ENCODE peak calls at places on chromosome 3, in six cellular contexts. One of them, this sample, is unnamed.

GRCh38 chr3:129723558-129724324 is 117.3 kb upstream of the PLXND1 start:
- DNase-seq in SHP77: no peak
- DNase-seq in ACHN: no peak
- DNase-seq in stromal cell of bone marrow: peak; percentile 88
- DNase-seq in NCI-H1092 treated with DMSO at 0.1 percent for 48 hours: no peak
- DNase-seq in endothelial cell: no peak
- DNase-seq in this sample: no peak

GRCh38 chr3:17753271-17753992 is 11.0 kb upstream of the TBC1D5 start:
- DNase-seq in endothelial cell: no peak
- DNase-seq in ACHN: no peak
- DNase-seq in stromal cell of bone marrow: peak; percentile 20
- DNase-seq in NCI-H1092 treated with DMSO at 0.1 percent for 48 hours: no peak
- DNase-seq in SHP77: no peak
- DNase-seq in this sample: peak; percentile 67

GRCh38 chr3:122774564-122774963 is 19.1 kb downstream of the HSPBAP1 start:
- DNase-seq in ACHN: peak; percentile 27
- DNase-seq in endothelial cell: no peak
- DNase-seq in SHP77: no peak
- DNase-seq in stromal cell of bone marrow: peak; percentile 14
- DNase-seq in NCI-H1092 treated with DMSO at 0.1 percent for 48 hours: no peak
- DNase-seq in this sample: no peak

GRCh38 chr3:186514296-186515002 is 29.7 kb downstream of the CRYGS start:
- DNase-seq in ACHN: peak; percentile 16
- DNase-seq in stromal cell of bone marrow: no peak
- DNase-seq in endothelial cell: peak; percentile 18
- DNase-seq in NCI-H1092 treated with DMSO at 0.1 percent for 48 hours: no peak
- DNase-seq in SHP77: no peak
- DNase-seq in this sample: no peak

GRCh38 chr3:170727754-170728153 is 141.9 kb upstream of the SLC7A14 start:
- DNase-seq in SHP77: no peak
- DNase-seq in stromal cell of bone marrow: no peak
- DNase-seq in NCI-H1092 treated with DMSO at 0.1 percent for 48 hours: no peak
- DNase-seq in endothelial cell: no peak
- DNase-seq in ACHN: no peak
- DNase-seq in this sample: no peak

GRCh38 chr3:45582407-45582806 is 12.1 kb upstream of the LIMD1 start:
- DNase-seq in ACHN: no peak
- DNase-seq in NCI-H1092 treated with DMSO at 0.1 percent for 48 hours: no peak
- DNase-seq in endothelial cell: no peak
- DNase-seq in SHP77: no peak
- DNase-seq in stromal cell of bone marrow: peak; percentile 44
- DNase-seq in this sample: no peak

GRCh38 chr3:96266395-96267187 is 547.8 kb upstream of the EPHA6 start:
- DNase-seq in SHP77: no peak
- DNase-seq in NCI-H1092 treated with DMSO at 0.1 percent for 48 hours: no peak
- DNase-seq in stromal cell of bone marrow: no peak
- DNase-seq in ACHN: peak; percentile 46
- DNase-seq in endothelial cell: no peak
- DNase-seq in this sample: no peak

GRCh38 chr3:152261329-152261728 is 7.4 kb upstream of the MBNL1 start:
- DNase-seq in endothelial cell: no peak
- DNase-seq in NCI-H1092 treated with DMSO at 0.1 percent for 48 hours: no peak
- DNase-seq in SHP77: no peak
- DNase-seq in ACHN: no peak
- DNase-seq in stromal cell of bone marrow: no peak
- DNase-seq in this sample: no peak

GRCh38 chr3:52834871-52835501 is at the start of gene MUSTN1:
- DNase-seq in endothelial cell: no peak
- DNase-seq in ACHN: no peak
- DNase-seq in stromal cell of bone marrow: no peak
- DNase-seq in SHP77: no peak
- DNase-seq in NCI-H1092 treated with DMSO at 0.1 percent for 48 hours: no peak
- DNase-seq in this sample: no peak

GRCh38 chr3:194756460-194757355 is 71.0 kb downstream of the FAM43A start:
- DNase-seq in endothelial cell: no peak
- DNase-seq in NCI-H1092 treated with DMSO at 0.1 percent for 48 hours: no peak
- DNase-seq in stromal cell of bone marrow: no peak
- DNase-seq in SHP77: peak; percentile 9
- DNase-seq in ACHN: no peak
- DNase-seq in this sample: no peak

GRCh38 chr3:14524920-14525660 is 15.1 kb downstream of the GRIP2 start:
- DNase-seq in NCI-H1092 treated with DMSO at 0.1 percent for 48 hours: no peak
- DNase-seq in stromal cell of bone marrow: no peak
- DNase-seq in ACHN: no peak
- DNase-seq in SHP77: no peak
- DNase-seq in endothelial cell: no peak
- DNase-seq in this sample: no peak

GRCh38 chr3:86840814-86841213 is 150.1 kb downstream of the VGLL3 start:
- DNase-seq in SHP77: no peak
- DNase-seq in endothelial cell: no peak
- DNase-seq in stromal cell of bone marrow: no peak
- DNase-seq in ACHN: no peak
- DNase-seq in NCI-H1092 treated with DMSO at 0.1 percent for 48 hours: no peak
- DNase-seq in this sample: no peak

GRCh38 chr3:16369885-16370284 is 104.9 kb downstream of the OXNAD1 start:
- DNase-seq in stromal cell of bone marrow: no peak
- DNase-seq in NCI-H1092 treated with DMSO at 0.1 percent for 48 hours: no peak
- DNase-seq in endothelial cell: no peak
- DNase-seq in SHP77: no peak
- DNase-seq in ACHN: no peak
- DNase-seq in this sample: no peak

GRCh38 chr3:196144383-196145105 is 62.7 kb upstream of the TFRC start:
- DNase-seq in endothelial cell: no peak
- DNase-seq in NCI-H1092 treated with DMSO at 0.1 percent for 48 hours: no peak
- DNase-seq in ACHN: no peak
- DNase-seq in stromal cell of bone marrow: peak; percentile 11
- DNase-seq in SHP77: no peak
- DNase-seq in this sample: no peak

GRCh38 chr3:141291610-141292345 is 60.2 kb downstream of the PXYLP1 start:
- DNase-seq in endothelial cell: no peak
- DNase-seq in NCI-H1092 treated with DMSO at 0.1 percent for 48 hours: no peak
- DNase-seq in SHP77: no peak
- DNase-seq in ACHN: no peak
- DNase-seq in stromal cell of bone marrow: no peak
- DNase-seq in this sample: no peak

GRCh38 chr3:17979248-17979647 is 236.8 kb upstream of the TBC1D5 start:
- DNase-seq in NCI-H1092 treated with DMSO at 0.1 percent for 48 hours: no peak
- DNase-seq in stromal cell of bone marrow: peak; percentile 6
- DNase-seq in ACHN: no peak
- DNase-seq in SHP77: no peak
- DNase-seq in endothelial cell: peak; percentile 10
- DNase-seq in this sample: peak; percentile 73

GRCh38 chr3:57108684-57109083 is 48.2 kb downstream of the SPATA12 start:
- DNase-seq in stromal cell of bone marrow: no peak
- DNase-seq in endothelial cell: no peak
- DNase-seq in ACHN: no peak
- DNase-seq in NCI-H1092 treated with DMSO at 0.1 percent for 48 hours: no peak
- DNase-seq in SHP77: no peak
- DNase-seq in this sample: no peak

GRCh38 chr3:49805884-49806701 is 3.0 kb downstream of the INKA1 start:
- DNase-seq in stromal cell of bone marrow: no peak
- DNase-seq in endothelial cell: peak; percentile 80
- DNase-seq in NCI-H1092 treated with DMSO at 0.1 percent for 48 hours: no peak
- DNase-seq in ACHN: no peak
- DNase-seq in SHP77: no peak
- DNase-seq in this sample: peak; percentile 56

GRCh38 chr3:52355526-52355925 is 39.4 kb downstream of the DNAH1 start:
- DNase-seq in ACHN: no peak
- DNase-seq in NCI-H1092 treated with DMSO at 0.1 percent for 48 hours: no peak
- DNase-seq in stromal cell of bone marrow: no peak
- DNase-seq in SHP77: no peak
- DNase-seq in endothelial cell: no peak
- DNase-seq in this sample: no peak

GRCh38 chr3:194711913-194712312 is 26.2 kb downstream of the FAM43A start:
- DNase-seq in endothelial cell: no peak
- DNase-seq in ACHN: peak; percentile 92
- DNase-seq in NCI-H1092 treated with DMSO at 0.1 percent for 48 hours: no peak
- DNase-seq in SHP77: no peak
- DNase-seq in stromal cell of bone marrow: peak; percentile 57
- DNase-seq in this sample: no peak

GRCh38 chr3:57017481-57017880 is 43.0 kb upstream of the SPATA12 start:
- DNase-seq in SHP77: no peak
- DNase-seq in NCI-H1092 treated with DMSO at 0.1 percent for 48 hours: no peak
- DNase-seq in stromal cell of bone marrow: peak; percentile 46
- DNase-seq in ACHN: peak; percentile 16
- DNase-seq in endothelial cell: no peak
- DNase-seq in this sample: no peak

GRCh38 chr3:16864610-16865313 is 20.0 kb upstream of the PLCL2 start:
- DNase-seq in endothelial cell: no peak
- DNase-seq in stromal cell of bone marrow: peak; percentile 64
- DNase-seq in NCI-H1092 treated with DMSO at 0.1 percent for 48 hours: no peak
- DNase-seq in ACHN: peak; percentile 71
- DNase-seq in SHP77: no peak
- DNase-seq in this sample: no peak

GRCh38 chr3:30498587-30498967 is 107.8 kb upstream of the TGFBR2 start:
- DNase-seq in NCI-H1092 treated with DMSO at 0.1 percent for 48 hours: no peak
- DNase-seq in SHP77: no peak
- DNase-seq in stromal cell of bone marrow: no peak
- DNase-seq in ACHN: no peak
- DNase-seq in endothelial cell: no peak
- DNase-seq in this sample: no peak

GRCh38 chr3:46276497-46277099 is 34.3 kb downstream of the CCR3 start:
- DNase-seq in ACHN: peak; percentile 24
- DNase-seq in endothelial cell: peak; percentile 57
- DNase-seq in SHP77: no peak
- DNase-seq in NCI-H1092 treated with DMSO at 0.1 percent for 48 hours: peak; percentile 3
- DNase-seq in stromal cell of bone marrow: no peak
- DNase-seq in this sample: peak; percentile 65